ENCODE peak calls at places on chromosomes 6 and 20, in four cellular contexts. C, P, L and S are unnamed samples.

GRCh38 chr6:25392372-25392771 is 113.2 kb downstream of the CARMIL1 start:
- DNase-seq in P (no peak), C (no peak), L (no peak), S (no peak)

GRCh38 chr6:162889303-162889702 is 161.5 kb downstream of the PACRG start:
- DNase-seq in P (no peak), C (no peak), L (no peak), S (no peak)

GRCh38 chr6:142854589-142855488 is 90.1 kb downstream of the HIVEP2 start:
- DNase-seq in C (no peak), P (peak), L (no peak), S (no peak)

GRCh38 chr6:136921521-136921935 is 573 bp upstream of the SLC35D3 start:
- DNase-seq in C (no peak), P (peak), L (no peak), S (no peak)

GRCh38 chr6:110137924-110138887 is 41.3 kb downstream of the WASF1 start:
- DNase-seq in L (no peak), P (no peak), C (no peak), S (no peak)

GRCh38 chr6:19569563-19569962 is 267.6 kb upstream of the ID4 start:
- DNase-seq in C (no peak), P (no peak), L (no peak), S (no peak)

GRCh38 chr6:87277123-87277522 is 45.3 kb upstream of the SMIM8 start:
- DNase-seq in P (no peak), C (no peak), L (no peak), S (no peak)

GRCh38 chr6:146851837-146852236 is 253.1 kb downstream of the ADGB start:
- DNase-seq in L (no peak), P (no peak), C (no peak), S (no peak)

GRCh38 chr6:112321882-112322508 is 25.1 kb upstream of the RFPL4B start:
- DNase-seq in C (no peak), P (no peak), L (no peak), S (no peak)

GRCh38 chr6:142721213-142721920 is 223.6 kb downstream of the HIVEP2 start:
- DNase-seq in C (no peak), L (no peak), P (no peak), S (no peak)

GRCh38 chr6:146990284-146990683 is 213.9 kb upstream of the STXBP5 start:
- DNase-seq in L (no peak), C (no peak), P (no peak), S (no peak)

GRCh38 chr20:58128635-58129625 is 99.5 kb downstream of the ANKRD60 start:
- DNase-seq in P (no peak), L (no peak), C (no peak), S (no peak)

GRCh38 chr6:16059496-16059895 is 69.4 kb upstream of the MYLIP start:
- DNase-seq in C (no peak), P (no peak), L (peak), S (no peak)

GRCh38 chr20:8076505-8077498 is 55.3 kb upstream of the PLCB1 start:
- DNase-seq in C (no peak), P (no peak), L (no peak), S (no peak)

GRCh38 chr6:132218063-132218696 is 183.1 kb downstream of the MOXD1 start:
- DNase-seq in C (no peak), L (no peak), P (no peak), S (no peak)

GRCh38 chr6:10579803-10580202 is 58.7 kb downstream of the GCNT2 start:
- DNase-seq in L (no peak), C (no peak), P (no peak), S (no peak)

GRCh38 chr20:6051505-6051904 is 2.4 kb downstream of the LRRN4 start:
- DNase-seq in P (no peak), C (no peak), L (no peak), S (no peak)

GRCh38 chr20:4891364-4891763 is 109.9 kb downstream of the SLC23A2 start:
- DNase-seq in P (no peak), L (peak), C (no peak), S (no peak)

GRCh38 chr6:153564803-153565202 is 433.7 kb upstream of the RGS17 start:
- DNase-seq in P (no peak), L (no peak), C (no peak), S (no peak)

GRCh38 chr20:50194831-50195523 is 4.3 kb downstream of the CEBPB start:
- DNase-seq in C (no peak), L (peak), P (no peak), S (no peak)

GRCh38 chr20:52192296-52193007 is 873 bp upstream of the ZFP64 start:
- DNase-seq in P (peak), C (no peak), L (peak), S (no peak)

GRCh38 chr6:138493413-138493812 is 5.9 kb downstream of the NHSL1 start:
- DNase-seq in C (no peak), P (peak), L (no peak), S (peak)

GRCh38 chr6:169238766-169239165 is 14.9 kb downstream of the THBS2 start:
- DNase-seq in C (no peak), L (no peak), P (no peak), S (no peak)
- H3K27ac ChIP-seq in C (no peak), L (no peak), P (no peak), S (no peak)

GRCh38 chr6:144234935-144235334 is 50.2 kb upstream of the UTRN start:
- DNase-seq in C (no peak), P (no peak), L (no peak), S (no peak)
- H3K27ac ChIP-seq in C (no peak), P (no peak), L (no peak), S (no peak)

GRCh38 chr6:117174835-117175360 is 90.5 kb upstream of the VGLL2 start:
- DNase-seq in P (no peak), C (no peak), L (no peak), S (no peak)
- H3K27ac ChIP-seq in P (no peak), C (no peak), L (no peak), S (no peak)

GRCh38 chr20:48626938-48627736 is 200.7 kb downstream of the PREX1 start:
- DNase-seq in L (no peak), C (no peak), P (no peak), S (no peak)

GRCh38 chr20:48629069-48629959 is 198.5 kb downstream of the PREX1 start:
- DNase-seq in P (no peak), L (no peak), C (no peak), S (no peak)

GRCh38 chr20:48626226-48626937 is 201.4 kb downstream of the PREX1 start:
- DNase-seq in C (no peak), L (no peak), P (no peak), S (no peak)

GRCh38 chr20:48629960-48630315 is 197.9 kb downstream of the PREX1 start:
- DNase-seq in L (no peak), P (no peak), C (no peak), S (no peak)

DNA sequence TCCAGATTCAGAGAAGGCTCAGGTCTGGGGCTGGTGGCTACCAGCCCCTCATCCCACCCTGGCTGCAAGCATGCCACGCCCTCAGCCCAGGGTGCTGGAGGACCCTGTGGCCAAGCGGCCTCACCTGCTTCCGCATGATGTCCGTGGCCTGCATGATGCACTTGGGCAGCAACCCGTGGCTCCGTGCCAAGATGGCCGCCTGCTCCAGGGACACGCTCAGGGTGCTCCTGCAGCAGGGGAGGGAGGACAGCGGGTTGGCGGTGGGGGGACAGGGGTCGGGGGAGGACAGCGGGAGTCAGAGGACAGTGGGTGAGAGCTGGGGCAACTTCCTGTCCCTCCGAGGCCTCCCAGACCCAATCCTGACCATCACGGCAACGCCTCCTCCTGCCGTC is 200.1 kb downstream of the PREX1 start:
- DNase-seq in L (no peak), P (no peak), C (no peak), S (peak)
- H3K27ac ChIP-seq in L (no peak), P (no peak), C (no peak), S (no peak)